ENCODE peak calls at places on chromosomes 13 and 19, in five cellular contexts. B is H9, C is endothelial cell of umbilical vein, J is cardiac muscle cell, N is DND-41. O is an unnamed sample.

GRCh38 chr13:27679896-27680295 is 58.2 kb downstream of the POLR1D start:
- DNase-seq in B (no peak), C (no peak), J (no peak), N (no peak), O (no peak)

GRCh38 chr13:99226493-99226892 is 25.8 kb downstream of the UBAC2 start:
- DNase-seq in B (no peak), C (no peak), J (no peak), N (no peak), O (no peak)

GRCh38 chr19:5985098-5985783 is 7.3 kb upstream of the RANBP3 start:
- DNase-seq in B (no peak), C (peak; percentile 28), J (peak; percentile 84), N (no peak), O (no peak)

GRCh38 chr19:50178859-50179537 is 15.9 kb upstream of the IZUMO2 start:
- DNase-seq in B (no peak), C (no peak), J (no peak), N (no peak), O (no peak)

GRCh38 chr13:30866692-30867669 is 39.1 kb upstream of the MEDAG start:
- DNase-seq in B (no peak), C (peak; percentile 22), J (no peak), N (no peak), O (no peak)

GRCh38 chr13:23671367-23671766 is 101.2 kb downstream of the TNFRSF19 start:
- DNase-seq in B (no peak), C (no peak), J (no peak), N (no peak), O (no peak)

GRCh38 chr13:85241045-85241444 is 558.2 kb downstream of the SLITRK6 start:
- DNase-seq in B (no peak), C (peak; percentile 44), J (peak; percentile 48), N (no peak), O (no peak)

GRCh38 chr19:57682226-57682766 is 519 bp downstream of the ZNF551 start:
- DNase-seq in B (no peak), C (no peak), J (no peak), N (no peak), O (no peak)

GRCh38 chr13:36432106-36432544 is at the start of gene CCNA1:
- DNase-seq in B (peak; percentile 97), C (no peak), J (peak; percentile 25), N (no peak), O (no peak)

GRCh38 chr19:47430041-47430802 is 10.9 kb upstream of the MEIS3 start:
- DNase-seq in B (peak; percentile 79), C (peak; percentile 42), J (peak; percentile 71), N (no peak), O (no peak)

GRCh38 chr13:25732146-25732865 is 319.5 kb downstream of the SHISA2 start:
- DNase-seq in B (no peak), C (no peak), J (peak; percentile 73), N (no peak), O (no peak)

GRCh38 chr19:57820599-57820998 is 5.9 kb upstream of the ZNF552 start:
- DNase-seq in B (no peak), C (no peak), J (no peak), N (no peak), O (no peak)

GRCh38 chr13:40389081-40389641 is 277.3 kb downstream of the FOXO1 start:
- DNase-seq in B (no peak), C (no peak), J (no peak), N (no peak), O (peak; percentile 87)

GRCh38 chr19:35995655-35995993 is 636 bp downstream of the SDHAF1 start:
- DNase-seq in B (peak; percentile 77), C (peak; percentile 21), J (peak; percentile 58), N (peak; percentile 50), O (peak; percentile 67)

GRCh38 chr13:44884076-44884729 is 105.1 kb downstream of the NUFIP1 start:
- DNase-seq in B (no peak), C (peak; percentile 77), J (peak; percentile 77), N (no peak), O (no peak)

GRCh38 chr13:96214804-96215445 is 125.0 kb downstream of the HS6ST3 start:
- DNase-seq in B (no peak), C (no peak), J (peak; percentile 1), N (peak; percentile 21), O (no peak)

GRCh38 chr13:45156565-45157361 is 36.5 kb downstream of the GTF2F2 start:
- DNase-seq in B (no peak), C (no peak), J (no peak), N (no peak), O (no peak)

GRCh38 chr13:97335488-97336134 is 98.4 kb upstream of the RAP2A start:
- DNase-seq in B (no peak), C (peak; percentile 68), J (no peak), N (no peak), O (no peak)

GRCh38 chr19:47518139-47518538 is 3.3 kb upstream of the NAPA start:
- DNase-seq in B (no peak), C (no peak), J (no peak), N (peak; percentile 94), O (peak; percentile 44)

GRCh38 chr19:18850560-18851375 is 19.0 kb downstream of the UPF1 start:
- DNase-seq in B (no peak), C (peak; percentile 31), J (no peak), N (no peak), O (no peak)
- H3K27ac ChIP-seq in B (no peak overlapping the region), C (peak overlapping the region; percentile 40), J (no peak overlapping the region), N (no peak overlapping the region), O (no peak overlapping the region)

DNA sequence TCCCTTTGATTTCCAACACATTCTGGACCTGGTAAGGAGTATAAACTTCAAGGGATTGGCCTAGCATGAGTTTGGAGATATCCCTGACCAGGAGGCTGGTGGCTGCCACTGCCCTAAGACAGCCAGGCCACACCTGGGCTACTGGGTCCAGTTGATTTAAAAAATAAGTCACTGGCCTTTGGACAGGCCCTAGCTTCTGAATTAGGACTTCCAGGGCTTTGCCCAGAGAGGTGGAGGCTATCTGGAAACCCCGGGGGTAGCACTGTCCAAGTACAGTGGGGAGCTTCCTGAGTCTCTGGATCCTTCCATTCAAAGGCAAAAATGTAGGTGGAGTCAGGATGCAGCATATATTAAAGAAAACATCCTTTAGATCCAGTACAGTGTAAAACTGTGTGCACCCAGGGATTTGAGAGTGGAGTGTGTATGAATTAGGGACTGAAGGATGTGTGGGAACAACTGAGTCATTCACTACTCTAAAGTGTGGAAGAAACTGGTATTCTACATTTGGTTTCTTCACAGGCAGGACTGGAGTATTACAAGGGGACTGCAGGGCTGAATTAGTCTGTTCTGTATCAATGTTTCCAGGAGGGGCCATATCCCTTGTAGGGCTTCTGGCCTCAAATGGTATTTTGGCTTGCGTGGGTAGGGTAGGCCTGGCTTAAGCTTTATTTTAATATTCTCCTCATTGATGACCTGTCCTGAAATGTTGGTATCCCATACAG is 14.8 kb upstream of the FCGBP start:
- DNase-seq in B (no peak), C (no peak), J (no peak), N (no peak), O (no peak)
- H3K27ac ChIP-seq in B (no peak overlapping the region), C (no peak overlapping the region), J (no peak overlapping the region), N (no peak overlapping the region), O (no peak overlapping the region)

DNA sequence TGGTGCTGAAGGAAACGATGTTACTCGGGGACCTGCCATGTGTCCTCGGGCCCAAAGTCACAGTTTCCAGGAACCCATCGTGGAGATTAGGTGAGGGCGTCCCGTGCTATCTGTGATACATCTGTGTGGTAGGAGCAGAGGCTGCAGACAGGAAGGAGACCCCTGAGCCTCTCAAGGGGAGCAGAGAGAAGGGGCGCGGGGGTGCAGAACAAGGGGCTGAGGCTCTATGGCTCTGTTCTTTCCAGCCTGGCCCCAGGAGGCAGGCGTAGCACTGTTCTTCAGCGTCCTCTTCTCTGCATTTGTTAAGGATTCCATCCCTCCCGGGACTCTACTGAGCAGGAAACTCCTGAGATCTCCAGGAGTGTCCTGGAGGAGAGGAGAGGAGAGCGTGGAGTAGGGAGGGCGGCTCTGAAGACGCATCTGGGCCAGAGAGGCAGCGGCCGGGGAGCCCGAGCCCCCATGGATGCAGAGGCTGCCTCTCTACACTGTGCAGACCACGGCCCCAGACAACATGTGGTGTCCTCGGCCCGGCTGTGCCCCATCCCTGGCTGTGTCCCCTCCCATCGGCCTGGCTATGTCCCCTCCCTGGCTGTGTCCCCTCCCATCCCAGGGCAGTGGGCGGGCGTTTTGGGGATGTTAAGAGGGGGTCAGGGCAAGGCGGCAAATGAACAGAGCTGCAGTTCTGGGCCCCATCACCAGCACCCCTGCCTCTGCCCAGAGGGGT is 118.0 kb downstream of the ATP11A start:
- DNase-seq in B (no peak), C (no peak), J (no peak), N (no peak), O (no peak)
- H3K27ac ChIP-seq in B (no peak overlapping the region), C (no peak overlapping the region), J (no peak overlapping the region), N (no peak overlapping the region), O (no peak overlapping the region)

GRCh38 chr19:3370728-3371591 is 4.6 kb downstream of the NFIC start:
- DNase-seq in B (no peak), C (no peak), J (no peak), N (no peak), O (no peak)
- H3K27ac ChIP-seq in B (no peak overlapping the region), C (no peak overlapping the region), J (no peak overlapping the region), N (no peak overlapping the region), O (no peak overlapping the region)

GRCh38 chr19:46202872-46203860 is 26.4 kb upstream of the IGFL1 start:
- DNase-seq in B (no peak), C (no peak), J (no peak), N (no peak), O (no peak)

GRCh38 chr19:46204008-46204407 is 25.5 kb upstream of the IGFL1 start:
- DNase-seq in B (no peak), C (no peak), J (no peak), N (no peak), O (no peak)

GRCh38 chr19:46202426-46202825 is 27.1 kb upstream of the IGFL1 start:
- DNase-seq in B (no peak), C (no peak), J (no peak), N (no peak), O (no peak)

GRCh38 chr19:46206176-46206575 is 23.4 kb upstream of the IGFL1 start:
- DNase-seq in B (no peak), C (no peak), J (no peak), N (no peak), O (no peak)

GRCh38 chr19:46205183-46205984 is 24.2 kb upstream of the IGFL1 start:
- DNase-seq in B (no peak), C (no peak), J (no peak), N (no peak), O (no peak)
- H3K27ac ChIP-seq in B (no peak overlapping the region), C (no peak overlapping the region), J (no peak overlapping the region), N (no peak overlapping the region), O (no peak overlapping the region)

GRCh38 chr19:42111384-42111783 is 20.9 kb downstream of the POU2F2 start:
- DNase-seq in B (no peak), C (no peak), J (peak; percentile 52), N (no peak), O (no peak)
- H3K27ac ChIP-seq in B (no peak overlapping the region), C (peak overlapping the region; percentile 4), J (no peak overlapping the region), N (no peak overlapping the region), O (no peak overlapping the region)

GRCh38 chr13:42984691-42985090 is 7.3 kb downstream of the EPSTI1 start:
- DNase-seq in B (no peak), C (no peak), J (no peak), N (no peak), O (no peak)

GRCh38 chr13:42977219-42977659 is 14.8 kb downstream of the EPSTI1 start:
- DNase-seq in B (no peak), C (no peak), J (no peak), N (no peak), O (no peak)

GRCh38 chr13:42985312-42986175 is 6.5 kb downstream of the EPSTI1 start:
- DNase-seq in B (peak; percentile 32), C (no peak), J (peak; percentile 42), N (no peak), O (no peak)

GRCh38 chr13:42981853-42982252 is 10.2 kb downstream of the EPSTI1 start:
- DNase-seq in B (no peak), C (no peak), J (no peak), N (no peak), O (no peak)

GRCh38 chr13:42981317-42981716 is 10.7 kb downstream of the EPSTI1 start:
- DNase-seq in B (no peak), C (no peak), J (peak; percentile 67), N (no peak), O (no peak)
- H3K27ac ChIP-seq in B (no peak overlapping the region), C (no peak overlapping the region), J (no peak overlapping the region), N (no peak overlapping the region), O (no peak overlapping the region)

O was measured in CD4-positive, CD25-positive, alpha-beta regulatory T cell.